ENCODE peak calls at places on chromosomes 5 and 9, in four cellular contexts. K, Q, N and G are unnamed samples.

GRCh38 chr9:70470050-70471015 is 55.9 kb upstream of the KLF9 start:
- DNase-seq in K (no peak), Q (no peak), N (no peak), G (peak)

GRCh38 chr5:80181618-80182211 is 74.1 kb downstream of the SERINC5 start:
- DNase-seq in N (no peak), Q (no peak), K (no peak), G (peak)

GRCh38 chr5:66443462-66444130 is 152.6 kb upstream of the MAST4 start:
- DNase-seq in K (no peak), N (no peak), Q (no peak), G (no peak)

GRCh38 chr9:114207034-114207815 is 51.9 kb downstream of the COL27A1 start:
- DNase-seq in N (no peak), Q (no peak), K (no peak), G (no peak)

GRCh38 chr9:134681061-134681661 is 39.6 kb downstream of the COL5A1 start:
- DNase-seq in N (no peak), Q (no peak), K (no peak), G (no peak)

GRCh38 chr5:141001466-141001853 is 35.2 kb downstream of the PCDHAC2 start:
- DNase-seq in Q (peak), K (peak), N (no peak), G (no peak)

GRCh38 chr9:93186151-93186715 is 2.3 kb downstream of the WNK2 start:
- DNase-seq in K (no peak), N (no peak), Q (peak), G (no peak)

GRCh38 chr9:35714123-35714522 is 17.9 kb downstream of the TLN1 start:
- DNase-seq in K (no peak), Q (no peak), N (no peak), G (no peak)

GRCh38 chr9:88537743-88538055 is 2.7 kb downstream of the NXNL2 start:
- DNase-seq in N (no peak), Q (peak), K (no peak), G (no peak)

GRCh38 chr9:135126480-135127187 is 39.2 kb downstream of the OLFM1 start:
- DNase-seq in N (no peak), Q (no peak), K (no peak), G (no peak)

GRCh38 chr9:6495484-6495883 is 82.5 kb downstream of the UHRF2 start:
- DNase-seq in N (no peak), K (no peak), Q (no peak), G (no peak)

GRCh38 chr9:2181794-2182193 is 166.6 kb downstream of the SMARCA2 start:
- DNase-seq in N (peak), Q (peak), K (peak), G (no peak)

GRCh38 chr5:38285226-38285625 is 26.9 kb downstream of the EGFLAM start:
- DNase-seq in N (no peak), Q (no peak), K (no peak), G (no peak)

GRCh38 chr5:10301842-10302610 is 5.7 kb downstream of the CMBL start:
- DNase-seq in Q (no peak), K (no peak), N (no peak), G (no peak)

GRCh38 chr5:368162-369084 is 46.9 kb downstream of the AHRR start:
- DNase-seq in K (peak), N (no peak), Q (no peak), G (no peak)

GRCh38 chr5:55645304-55645703 is 66.8 kb downstream of the SLC38A9 start:
- DNase-seq in N (no peak), Q (no peak), K (no peak), G (no peak)

GRCh38 chr5:107418071-107418470 is 252.7 kb downstream of the EFNA5 start:
- DNase-seq in K (no peak), Q (no peak), N (no peak), G (no peak)

GRCh38 chr9:98860871-98861293 is 53.4 kb downstream of the GALNT12 start:
- DNase-seq in K (no peak), Q (peak), N (no peak), G (no peak)

GRCh38 chr5:157924931-157925729 is 66.2 kb upstream of the CLINT1 start:
- DNase-seq in K (no peak), N (no peak), Q (no peak), G (no peak)

GRCh38 chr9:104091708-104092107 is 2.4 kb upstream of the SMC2 start:
- DNase-seq in K (no peak), Q (no peak), N (no peak), G (peak)

GRCh38 chr9:33942471-33943083 is 106.1 kb downstream of the UBAP2 start:
- DNase-seq in Q (no peak), K (no peak), N (no peak), G (peak)

GRCh38 chr5:106417566-106417965 is 1253.2 kb downstream of the EFNA5 start:
- DNase-seq in Q (no peak), N (no peak), K (no peak), G (no peak)

GRCh38 chr9:16312962-16313546 is 557.4 kb downstream of the BNC2 start:
- DNase-seq in N (no peak), K (no peak), Q (no peak), G (no peak)

GRCh38 chr5:60638300-60638699 is 61.7 kb downstream of the DEPDC1B start:
- DNase-seq in N (no peak), Q (no peak), K (no peak), G (no peak)

GRCh38 chr9:38022203-38022602 is 46.8 kb downstream of the SHB start:
- DNase-seq in Q (no peak), N (no peak), K (no peak), G (no peak)

GRCh38 chr9:92350129-92350739 is 24.5 kb downstream of the CENPP start:
- DNase-seq in K (no peak), Q (no peak), N (no peak), G (no peak)

GRCh38 chr9:562330-562729 is 279.2 kb upstream of the DMRT1 start:
- DNase-seq in N (no peak), K (no peak), Q (no peak), G (no peak)

GRCh38 chr5:17149786-17150185 is 67.6 kb upstream of the BASP1 start:
- DNase-seq in K (no peak), Q (no peak), N (no peak), G (no peak)

GRCh38 chr5:172860520-172861443 is 26.7 kb downstream of the ERGIC1 start:
- DNase-seq in K (no peak), Q (no peak), N (no peak), G (no peak)

GRCh38 chr9:14445946-14446345 is 132.0 kb upstream of the NFIB start:
- DNase-seq in K (no peak), N (no peak), Q (no peak), G (no peak)

GRCh38 chr5:17190242-17190778 is 27.1 kb upstream of the BASP1 start:
- DNase-seq in Q (peak), K (no peak), N (peak), G (peak)

GRCh38 chr9:70121818-70122436 is 78.3 kb downstream of the MAMDC2 start:
- DNase-seq in Q (no peak), K (no peak), N (no peak), G (no peak)

GRCh38 chr5:108749130-108749861 is 1.6 kb downstream of the FER start:
- DNase-seq in N (peak), K (no peak), Q (peak), G (no peak)

GRCh38 chr5:145811834-145812625 is 23.1 kb downstream of the PRELID2 start:
- DNase-seq in K (no peak), N (no peak), Q (no peak), G (peak)

GRCh38 chr5:74056789-74057164 is 430.8 kb downstream of the ARHGEF28 start:
- DNase-seq in K (peak), N (no peak), Q (no peak), G (peak)

GRCh38 chr5:176670449-176670848 is 23.2 kb downstream of the TSPAN17 start:
- DNase-seq in N (no peak), Q (no peak), K (no peak), G (no peak)
- TF ChIP-seq FOXJ3 in N (no peak), Q (no peak), K (no peak), G (no peak)

GRCh38 chr9:125825762-125826161 is 78.6 kb downstream of the PBX3 start:
- DNase-seq in N (no peak), Q (no peak), K (no peak), G (no peak)

GRCh38 chr9:125835655-125836054 is 88.5 kb downstream of the PBX3 start:
- DNase-seq in K (no peak), N (no peak), Q (no peak), G (no peak)

GRCh38 chr9:125826850-125827249 is 79.7 kb downstream of the PBX3 start:
- DNase-seq in K (no peak), Q (no peak), N (no peak), G (no peak)

DNA sequence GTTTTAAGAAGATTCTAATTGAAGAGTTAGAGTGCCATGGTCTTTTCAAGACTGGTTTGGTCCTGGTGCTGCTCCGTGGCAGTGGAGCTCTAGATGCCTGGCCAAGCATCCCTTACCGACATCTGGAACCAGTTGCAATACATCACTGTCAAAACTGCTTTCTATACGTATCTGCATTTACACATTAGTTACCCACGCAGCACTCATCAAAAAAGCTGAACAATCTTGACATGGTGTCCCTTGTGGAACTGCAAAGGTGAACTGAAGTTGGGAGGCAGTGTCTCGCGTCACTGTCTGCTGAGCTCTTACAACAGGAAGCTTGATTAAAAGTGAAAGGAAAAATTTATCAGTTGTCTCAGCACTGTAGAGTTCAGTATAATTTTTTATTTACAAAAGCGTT is 82.6 kb downstream of the PBX3 start:
- DNase-seq in Q (peak), K (no peak), N (no peak), G (no peak)
- TF ChIP-seq MAX in Q (no peak), K (no peak), N (no peak), G (no peak)

GRCh38 chr5:83472508-83473343 is 1.2 kb downstream of the VCAN start:
- DNase-seq in N (peak), K (peak), Q (peak), G (no peak)
- TF ChIP-seq FOXJ3 in N (no peak), K (no peak), Q (no peak), G (no peak)

GRCh38 chr5:170338272-170338671 is 40.7 kb upstream of the LCP2 start:
- DNase-seq in Q (no peak), N (no peak), K (no peak), G (no peak)
- TF ChIP-seq MAX in Q (no peak), N (no peak), K (no peak), G (no peak)

DNA sequence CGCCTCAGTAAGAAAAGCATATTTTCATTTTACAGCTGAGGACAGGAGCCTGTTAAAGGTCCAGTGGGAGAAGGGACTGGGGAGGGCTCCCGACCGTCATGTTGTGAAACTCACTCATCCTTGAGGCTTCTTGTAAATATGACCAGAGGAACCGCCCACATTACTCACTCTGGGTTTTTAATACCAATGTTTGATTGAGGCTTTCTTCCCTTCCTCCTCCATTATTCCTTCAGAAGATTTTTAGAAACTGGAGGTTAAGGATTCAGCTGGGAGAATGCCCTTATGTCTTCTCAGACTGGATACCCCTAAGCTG is 61.5 kb upstream of the GLRX start:
- DNase-seq in K (no peak), Q (no peak), N (peak), G (no peak)
- TF ChIP-seq FOXJ3 in K (no peak), Q (no peak), N (no peak), G (no peak)

GRCh38 chr5:41404757-41405156 is 105.6 kb downstream of the PLCXD3 start:
- DNase-seq in N (no peak), Q (no peak), K (no peak), G (no peak)

GRCh38 chr5:41406424-41406823 is 104.0 kb downstream of the PLCXD3 start:
- DNase-seq in Q (no peak), N (no peak), K (no peak), G (peak)

GRCh38 chr5:41402845-41403244 is 107.6 kb downstream of the PLCXD3 start:
- DNase-seq in N (no peak), Q (no peak), K (no peak), G (no peak)

GRCh38 chr5:41406944-41407343 is 103.5 kb downstream of the PLCXD3 start:
- DNase-seq in Q (no peak), K (no peak), N (no peak), G (peak)

GRCh38 chr5:41403846-41404245 is 106.6 kb downstream of the PLCXD3 start:
- DNase-seq in Q (no peak), N (no peak), K (no peak), G (no peak)
- TF ChIP-seq MAX in Q (no peak), N (no peak), K (no peak), G (no peak)

GRCh38 chr5:142326480-142326938 is 1.7 kb upstream of the SPRY4 start:
- DNase-seq in N (no peak), K (no peak), Q (no peak), G (no peak)

GRCh38 chr5:142327111-142327842 is 2.5 kb upstream of the SPRY4 start:
- DNase-seq in K (no peak), Q (no peak), N (no peak), G (no peak)

GRCh38 chr5:142334548-142334947 is 9.7 kb upstream of the SPRY4 start:
- DNase-seq in Q (no peak), K (no peak), N (no peak), G (no peak)

GRCh38 chr5:142330026-142330425 is 5.2 kb upstream of the SPRY4 start:
- DNase-seq in Q (no peak), K (no peak), N (no peak), G (no peak)

GRCh38 chr5:142330444-142330843 is 5.6 kb upstream of the SPRY4 start:
- DNase-seq in K (no peak), Q (no peak), N (no peak), G (no peak)
- TF ChIP-seq FOXJ3 in K (no peak), Q (no peak), N (no peak), G (no peak)

GRCh38 chr5:171513591-171513990 is 94.1 kb downstream of the FGF18 start:
- DNase-seq in K (no peak), N (no peak), Q (no peak), G (no peak)
- TF ChIP-seq MAX in K (no peak), N (no peak), Q (no peak), G (no peak)

GRCh38 chr5:87361031-87361443 is 51.7 kb downstream of the CCNH start:
- DNase-seq in K (no peak), N (no peak), Q (no peak), G (no peak)
- TF ChIP-seq FOXJ3 in K (no peak), N (no peak), Q (no peak), G (no peak)

GRCh38 chr5:93807860-93808259 is 66.5 kb upstream of the POU5F2 start:
- DNase-seq in K (no peak), N (no peak), Q (no peak), G (no peak)
- TF ChIP-seq MAX in K (no peak), N (no peak), Q (no peak), G (no peak)